ENCODE peak calls at places on chromosome 15, in five cellular contexts. U is lower lobe of right lung, Y is HepG2, F is A549, P is Panc1. V is an unnamed sample.

GRCh38 chr15:65653341-65653740 is 31.6 kb downstream of the SLC24A1 start:
- ATAC-seq in Y (no peak), U (no peak), F (no peak), P (no peak), V (no peak)

GRCh38 chr15:41798607-41799487 is 24.6 kb downstream of the MAPKBP1 start:
- ATAC-seq in P (peak; percentile 51), Y (peak; percentile 85), U (peak; percentile 69), F (no peak), V (no peak)

GRCh38 chr15:23686466-23687142 is 501 bp downstream of the NDN start:
- ATAC-seq in F (no peak), Y (no peak), U (peak; percentile 46), P (no peak), V (peak; percentile 21)

GRCh38 chr15:88700716-88701115 is 61.9 kb downstream of the ISG20 start:
- ATAC-seq in Y (peak; percentile 15), P (no peak), F (no peak), U (peak; percentile 8), V (no peak)

GRCh38 chr15:74552761-74553441 is 11.9 kb downstream of the ARID3B start:
- ATAC-seq in P (no peak), Y (no peak), U (no peak), F (no peak), V (no peak)

GRCh38 chr15:48493084-48493762 is 152.3 kb downstream of the FBN1 start:
- ATAC-seq in Y (no peak), P (no peak), U (peak; percentile 35), F (no peak), V (peak; percentile 85)

GRCh38 chr15:89329329-89330084 is 5.1 kb downstream of the POLG start:
- ATAC-seq in U (no peak), P (no peak), F (no peak), Y (no peak), V (no peak)

GRCh38 chr15:45653702-45654424 is 19.0 kb downstream of the SQOR start:
- ATAC-seq in U (peak; percentile 51), F (no peak), Y (no peak), P (no peak), V (peak; percentile 48)

GRCh38 chr15:68303560-68304436 is 26.3 kb downstream of the FEM1B start:
- ATAC-seq in Y (no peak), P (no peak), F (no peak), U (no peak), V (no peak)

GRCh38 chr15:69060744-69061143 is 46.2 kb downstream of the NOX5 start:
- ATAC-seq in U (no peak), F (no peak), P (no peak), Y (no peak), V (no peak)

GRCh38 chr15:51970981-51971352 is 611 bp downstream of the LEO1 start:
- ATAC-seq in Y (peak; percentile 14), P (no peak), F (no peak), U (no peak), V (no peak)

GRCh38 chr15:38149315-38149714 is 103.3 kb upstream of the SPRED1 start:
- ATAC-seq in Y (no peak), U (no peak), P (no peak), F (no peak), V (no peak)

GRCh38 chr15:32824777-32825176 is 107.0 kb downstream of the GREM1 start:
- ATAC-seq in Y (no peak), U (no peak), F (peak; percentile 86), P (no peak), V (no peak)

GRCh38 chr15:33028495-33028894 is 166.0 kb downstream of the FMN1 start:
- ATAC-seq in F (no peak), P (no peak), U (no peak), Y (no peak), V (no peak)

GRCh38 chr15:44215594-44215993 is 20.5 kb upstream of the FRMD5 start:
- ATAC-seq in P (peak; percentile 93), Y (no peak), F (peak; percentile 81), U (no peak), V (no peak)

GRCh38 chr15:85581495-85581894 is 201.1 kb downstream of the AKAP13 start:
- ATAC-seq in P (no peak), F (no peak), U (peak; percentile 75), Y (no peak), V (peak; percentile 46)

GRCh38 chr15:26772588-26773484 is at the start of gene GABRB3:
- ATAC-seq in U (peak; percentile 86), P (no peak), Y (peak; percentile 57), F (peak; percentile 77), V (peak; percentile 60)

GRCh38 chr15:91289324-91289723 is 189.3 kb downstream of the SV2B start:
- ATAC-seq in F (peak; percentile 48), Y (peak; percentile 55), P (peak; percentile 63), U (no peak), V (no peak)

GRCh38 chr15:39320355-39320754 is 260.5 kb upstream of the THBS1 start:
- ATAC-seq in Y (no peak), P (no peak), F (no peak), U (no peak), V (no peak)

GRCh38 chr15:77440378-77440999 is 19.8 kb downstream of the HMG20A start:
- ATAC-seq in P (peak; percentile 89), F (peak; percentile 54), U (no peak), Y (no peak), V (no peak)

GRCh38 chr15:94493176-94493575 is 261.8 kb downstream of the MCTP2 start:
- ATAC-seq in P (no peak), U (no peak), Y (no peak), F (no peak), V (no peak)

GRCh38 chr15:28885289-28885629 is 515 bp upstream of the APBA2 start:
- ATAC-seq in P (no peak), Y (no peak), U (peak; percentile 3), F (peak; percentile 8), V (no peak)

GRCh38 chr15:33005582-33005981 is 188.9 kb downstream of the FMN1 start:
- ATAC-seq in P (no peak), Y (no peak), U (no peak), F (no peak), V (no peak)

GRCh38 chr15:99550077-99550476 is 15.7 kb upstream of the MEF2A start:
- ATAC-seq in Y (no peak), U (no peak), F (no peak), P (no peak), V (no peak)

GRCh38 chr15:76345880-76346665 is 9.5 kb downstream of the ISL2 start:
- ATAC-seq in U (peak; percentile 52), Y (peak; percentile 86), P (peak; percentile 65), F (no peak), V (peak; percentile 46)

GRCh38 chr15:25844981-25845680 is 18.0 kb downstream of the ATP10A start:
- ATAC-seq in F (no peak), Y (no peak), P (no peak), U (no peak), V (no peak)

DNA sequence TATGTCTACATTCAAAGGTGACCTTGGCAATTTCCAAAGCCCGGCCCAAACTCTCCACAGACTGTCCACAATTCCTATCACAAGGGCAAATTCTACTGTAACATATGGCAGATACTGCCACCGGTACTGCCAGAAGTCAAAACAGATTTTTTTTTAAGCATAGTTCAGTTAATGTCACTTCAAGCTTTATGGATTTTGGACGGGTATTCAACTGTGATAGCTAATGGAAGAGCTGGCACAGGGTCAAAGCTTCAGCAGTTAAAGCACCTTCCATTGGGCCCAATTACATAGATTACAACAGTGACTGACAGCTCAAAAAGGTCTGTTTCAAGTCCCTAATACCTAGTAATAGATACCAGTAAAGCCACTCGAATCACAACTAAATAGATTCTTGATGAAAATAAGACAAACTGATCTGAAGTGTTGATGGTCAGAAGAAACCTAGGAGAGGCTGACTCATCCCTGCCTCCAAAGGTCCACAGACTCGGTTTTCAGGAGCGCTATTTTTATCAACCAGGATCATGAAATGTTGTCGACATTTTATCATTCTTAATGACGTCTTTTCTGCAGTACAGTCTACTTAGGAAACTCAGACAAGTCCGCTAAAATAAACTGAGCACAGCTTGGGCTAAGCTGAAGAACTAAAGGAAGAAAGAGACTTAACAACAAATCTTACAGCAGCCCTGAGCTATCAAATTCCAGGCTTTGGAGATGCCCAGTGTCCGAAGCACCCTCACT is 38.7 kb downstream of the ANXA2 start:
- ATAC-seq in P (peak; percentile 1), F (peak; percentile 4), Y (no peak), U (no peak), V (peak; percentile 35)
- H3K4me1 ChIP-seq in P (peaks cover 82% of the 10 kb centered on the region), F (peaks cover 100% of the 10 kb centered on the region), Y (no peaks in the 10 kb centered on the region), U (peaks cover 28% of the 10 kb centered on the region), V (peaks cover 50% of the 10 kb centered on the region)

GRCh38 chr15:63560741-63561448 is 36.3 kb upstream of the FBXL22 start:
- ATAC-seq in F (peak; percentile 25), Y (no peak), P (peak; percentile 38), U (no peak), V (no peak)

GRCh38 chr15:63564093-63564492 is 33.1 kb upstream of the FBXL22 start:
- ATAC-seq in U (no peak), F (no peak), P (no peak), Y (no peak), V (no peak)

DNA sequence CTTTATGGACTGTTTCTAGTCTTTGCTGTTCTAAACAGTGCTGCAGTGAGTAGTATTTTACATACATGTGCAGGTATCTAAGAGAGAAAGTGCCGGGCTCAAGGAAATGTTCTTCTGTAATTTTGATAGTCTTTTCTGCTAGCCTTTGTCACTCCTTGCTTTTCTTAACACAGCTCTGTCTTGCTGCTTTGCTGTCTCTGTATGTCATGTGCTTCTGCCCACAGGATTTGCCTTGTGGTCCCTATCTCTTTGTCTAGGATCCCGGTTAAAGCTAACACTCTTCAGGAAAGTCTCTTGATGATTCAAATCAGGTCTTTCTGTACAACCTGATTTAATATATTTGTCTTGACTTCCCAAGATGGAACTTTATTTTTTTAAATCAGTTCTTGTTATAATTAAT is 31.4 kb upstream of the FBXL22 start:
- ATAC-seq in F (peak; percentile 35), P (no peak), Y (no peak), U (no peak), V (no peak)
- H3K27ac ChIP-seq in F (no peak overlapping the region), P (no peak overlapping the region), Y (no peak overlapping the region), U (no peak overlapping the region), V (no peak overlapping the region)

DNA sequence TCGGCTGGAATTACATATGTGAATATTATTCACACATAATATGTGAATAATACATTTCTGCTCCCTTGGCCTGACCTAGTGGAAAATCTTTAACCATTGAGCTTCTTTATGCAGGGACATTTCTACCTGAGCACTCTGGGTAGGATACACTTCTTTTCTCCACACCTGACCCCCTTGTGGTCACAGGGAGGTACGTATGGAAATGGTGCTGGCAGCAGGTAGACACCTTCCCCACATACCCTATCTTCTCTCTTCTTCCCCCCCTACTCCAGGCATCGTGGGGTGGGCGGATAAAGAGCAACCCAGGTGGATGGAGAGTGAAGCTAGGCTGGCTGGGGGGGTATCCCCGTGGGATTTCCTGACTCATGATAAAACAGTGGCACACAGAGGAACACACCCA is 312.1 kb downstream of the ARRDC4 start:
- ATAC-seq in F (peak; percentile 53), Y (peak; percentile 64), P (no peak), U (no peak), V (no peak)
- TF ChIP-seq CTCF in F (no peak), Y (no peak), P (no peak), U (no peak), V (no peak)

DNA sequence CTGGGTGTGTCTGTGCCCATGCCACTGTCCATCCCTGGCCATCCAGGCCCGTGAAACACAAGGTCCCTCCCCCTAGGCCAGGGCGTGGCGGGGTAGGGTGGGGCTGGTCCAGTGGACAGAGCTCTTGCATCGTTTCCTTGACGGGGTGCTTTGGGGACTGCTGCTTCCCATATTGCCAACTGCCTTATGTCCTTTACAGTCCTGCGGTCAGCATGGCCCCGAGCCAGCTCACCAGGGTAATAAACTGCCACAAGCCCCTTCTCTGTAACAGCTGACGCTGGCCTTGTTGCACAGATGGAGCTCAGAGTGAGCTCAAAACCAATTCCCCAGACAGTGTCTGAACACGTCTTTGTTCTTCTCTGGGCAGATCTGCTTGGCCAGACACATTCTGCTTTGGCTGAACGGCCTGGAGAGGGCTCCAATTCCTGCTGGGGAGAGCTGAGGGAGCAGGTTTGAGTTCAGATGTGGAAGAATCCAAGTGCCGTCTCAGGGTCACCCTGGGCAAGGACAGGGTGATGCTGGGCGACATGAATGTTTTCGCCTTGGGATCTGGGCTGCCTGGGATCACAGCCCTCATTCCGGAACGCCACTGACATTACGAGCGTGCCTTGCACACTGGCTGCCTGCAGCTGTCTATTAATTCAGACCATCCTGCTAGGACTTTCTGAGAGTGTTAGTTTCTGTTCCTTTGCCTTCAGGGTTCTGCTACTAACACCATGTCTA is 51.5 kb downstream of the RGMA start:
- ATAC-seq in U (peak; percentile 72), Y (no peak), F (peak; percentile 25), P (peak; percentile 56), V (peak; percentile 67)
- H3K4me1 ChIP-seq in U (peaks cover 34% of the 10 kb centered on the region), Y (peaks cover 8% of the 10 kb centered on the region), F (no peaks in the 10 kb centered on the region), P (no peaks in the 10 kb centered on the region), V (peaks cover 27% of the 10 kb centered on the region)

V was measured in gastroesophageal sphincter.